ENCODE peak calls at places on chromosomes 13 and 19, in four cellular contexts. G, Z, S and I are unnamed samples. For H3K4me1, the result is how much of the 10 kb centered on the place peaks cover.

GRCh38 chr13:95083758-95084157 is 217.5 kb downstream of the ABCC4 start:
- DNase-seq in G (no peak), Z (no peak), S (no peak), I (no peak)

GRCh38 chr19:38657633-38658222 is 10.3 kb downstream of the ACTN4 start:
- DNase-seq in G (no peak), Z (peak), S (peak), I (no peak)

GRCh38 chr19:34687348-34687747 is 9.9 kb downstream of the ZNF302 start:
- DNase-seq in G (no peak), Z (no peak), S (no peak), I (no peak)

GRCh38 chr19:6220385-6221191 is 59.2 kb downstream of the MLLT1 start:
- DNase-seq in G (no peak), Z (peak), S (no peak), I (no peak)

GRCh38 chr19:5994407-5995165 is 16.6 kb upstream of the RANBP3 start:
- DNase-seq in G (no peak), Z (no peak), S (no peak), I (no peak)

GRCh38 chr13:98775844-98776598 is 23.5 kb upstream of the SLC15A1 start:
- DNase-seq in G (no peak), Z (no peak), S (no peak), I (no peak)

GRCh38 chr13:110216403-110217041 is 90.4 kb downstream of the COL4A1 start:
- DNase-seq in G (no peak), Z (no peak), S (no peak), I (no peak)

GRCh38 chr13:101706651-101707050 is 254.2 kb downstream of the ITGBL1 start:
- DNase-seq in G (peak), Z (no peak), S (peak), I (no peak)

GRCh38 chr13:103356226-103356864 is 290.1 kb upstream of the SLC10A2 start:
- DNase-seq in G (no peak), Z (no peak), S (no peak), I (no peak)

GRCh38 chr13:83824120-83824519 is 58.2 kb downstream of the SLITRK1 start:
- DNase-seq in G (no peak), Z (no peak), S (no peak), I (no peak)

GRCh38 chr19:29098863-29099481 is 114.0 kb downstream of the UQCRFS1 start:
- DNase-seq in G (no peak), Z (no peak), S (no peak), I (no peak)

DNA sequence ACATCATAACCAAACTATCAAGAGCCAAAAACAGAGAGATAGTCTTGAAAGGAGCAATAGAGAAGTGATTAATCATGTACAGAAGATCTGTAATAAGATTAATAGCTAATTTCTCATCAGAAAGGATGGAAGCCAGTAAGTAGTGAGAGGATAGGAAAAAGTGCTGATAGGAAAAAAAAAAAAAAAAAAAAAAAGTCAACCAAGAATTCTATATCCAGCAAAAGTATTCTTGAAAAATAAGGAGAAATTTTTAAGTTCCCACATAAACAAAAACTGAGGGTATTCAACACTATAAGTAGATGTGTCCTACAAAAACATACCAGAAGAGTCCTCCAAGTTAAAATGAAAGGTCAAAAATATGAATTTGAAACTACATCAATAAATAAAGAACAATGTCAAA is 218.7 kb upstream of the GPC6 start:
- DNase-seq in G (no peak), Z (no peak), S (no peak), I (no peak)
- H3K4me1 ChIP-seq in G (under half), Z (under half), S (under half), I (under half)

GRCh38 chr19:13071444-13072205 is 31.0 kb downstream of the LYL1 start:
- DNase-seq in G (no peak), Z (no peak), S (no peak), I (no peak)

GRCh38 chr19:13070425-13071140 is 32.1 kb downstream of the LYL1 start:
- DNase-seq in G (no peak), Z (no peak), S (no peak), I (no peak)

GRCh38 chr19:13068064-13068807 is 34.4 kb downstream of the LYL1 start:
- DNase-seq in G (no peak), Z (no peak), S (no peak), I (no peak)

GRCh38 chr19:13066933-13067831 is 35.5 kb downstream of the LYL1 start:
- DNase-seq in G (no peak), Z (no peak), S (no peak), I (no peak)

DNA sequence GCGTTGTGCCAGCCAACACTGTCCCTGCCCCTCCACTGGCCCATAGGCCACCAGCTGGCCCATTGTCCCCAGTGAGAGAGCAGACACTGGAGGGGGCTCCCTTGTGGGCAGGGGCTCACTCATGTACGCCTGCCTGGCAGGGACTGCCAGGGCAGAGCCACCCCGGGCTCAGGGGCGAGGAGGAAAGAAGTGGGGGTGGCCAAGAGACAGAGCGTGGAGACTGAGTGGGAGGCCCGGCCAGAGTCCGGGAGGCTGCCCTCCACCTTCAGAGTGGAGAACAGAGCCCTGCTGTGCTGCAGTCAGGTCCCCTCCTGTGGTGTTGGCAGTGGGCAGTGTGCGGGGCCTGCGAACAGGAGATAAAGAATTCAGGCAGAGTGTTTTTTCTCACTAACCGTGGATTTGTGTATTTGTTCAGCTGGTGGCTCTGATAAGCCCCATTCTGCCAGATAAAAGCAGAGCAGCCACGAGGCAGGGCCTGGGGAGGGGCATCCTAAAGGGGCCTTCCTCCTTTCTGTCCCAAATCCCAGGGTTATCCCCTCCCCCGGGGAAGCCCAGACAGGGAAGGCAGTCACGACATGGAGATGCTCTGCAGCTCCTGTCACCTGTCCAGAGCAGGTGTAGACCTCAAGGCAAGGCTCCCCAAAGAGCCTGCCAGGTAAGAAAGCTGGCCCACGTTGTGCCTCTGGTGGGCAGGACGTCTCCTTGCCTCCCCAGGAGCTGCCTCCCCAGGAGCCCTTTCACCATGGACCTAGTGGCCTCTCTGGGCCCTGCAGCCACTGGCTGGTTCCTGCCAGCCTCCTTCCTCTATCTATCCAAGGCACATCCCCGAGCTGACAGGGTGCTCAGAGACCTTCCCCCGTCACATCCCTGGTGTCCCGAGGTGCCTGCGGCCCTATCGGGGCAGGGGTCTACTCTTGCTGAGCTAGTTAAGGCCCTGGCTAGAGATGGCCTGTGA is 33.0 kb downstream of the LYL1 start:
- DNase-seq in G (no peak), Z (no peak), S (no peak), I (no peak)
- H3K4me1 ChIP-seq in G (under half), Z (under half), S (under half), I (under half)

GRCh38 chr13:49256841-49257240 is 9.1 kb downstream of the CDADC1 start:
- DNase-seq in G (no peak), Z (no peak), S (no peak), I (no peak)

GRCh38 chr13:49248433-49249002 is 793 bp downstream of the CDADC1 start:
- DNase-seq in G (peak), Z (no peak), S (no peak), I (peak)

GRCh38 chr13:49258097-49258796 is 10.5 kb downstream of the CDADC1 start:
- DNase-seq in G (peak), Z (no peak), S (no peak), I (no peak)

GRCh38 chr13:49253997-49254396 is 6.3 kb downstream of the CDADC1 start:
- DNase-seq in G (no peak), Z (no peak), S (no peak), I (no peak)

GRCh38 chr13:49253310-49253709 is 5.6 kb downstream of the CDADC1 start:
- DNase-seq in G (no peak), Z (no peak), S (no peak), I (no peak)
- H3K4me1 ChIP-seq in G (under half), Z (under half), S (half or more), I (under half)

DNA sequence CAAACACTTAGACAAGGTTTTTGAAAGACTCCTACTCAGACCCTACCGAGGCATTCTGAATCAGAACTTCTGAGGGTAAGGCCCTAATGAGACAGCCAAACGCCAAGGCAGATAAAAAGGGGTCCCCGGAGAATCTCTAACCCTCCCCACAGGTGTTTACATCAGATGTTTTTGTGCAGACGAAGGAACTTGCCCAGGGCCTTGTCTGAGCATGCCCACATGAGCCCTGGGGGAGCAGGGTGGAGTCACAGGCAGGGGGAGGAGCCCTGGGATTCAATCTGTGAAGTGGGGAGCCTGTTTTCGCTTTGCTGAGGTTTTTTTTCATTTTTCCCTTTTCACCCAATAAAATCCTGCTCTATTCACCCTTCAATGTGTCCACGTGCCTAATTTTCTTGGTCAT is 61.6 kb upstream of the MED4 start:
- DNase-seq in G (peak), Z (no peak), S (peak), I (peak)
- H3K4me1 ChIP-seq in G (half or more), Z (under half), S (half or more), I (half or more)